ENCODE peak calls at places on chromosomes 7 and 10, in ten cellular contexts. K is bronchial epithelial cell, P is breast epithelium, I is WTC11, Y is AG04450, X is epithelial cell of proximal tubule, O is AG04449, W is CD14-positive monocyte, V is HCT116, U is hepatocyte. B is an unnamed sample.

GRCh38 chr7:150974468-150975391 is 3.4 kb downstream of the KCNH2 start:
- DNase-seq in I (peak; percentile 62), Y (no peak), U (peak; percentile 72), O (no peak), P (no peak), K (no peak), X (no peak), W (no peak), V (peak; percentile 43), B (no peak)

GRCh38 chr7:46244752-46245151 is 323.7 kb upstream of the IGFBP3 start:
- DNase-seq in P (no peak), W (no peak), O (peak; percentile 63), U (no peak), X (no peak), I (no peak), V (no peak), K (peak; percentile 63), Y (peak; percentile 8), B (no peak)

GRCh38 chr7:30970594-30971094 is 6.9 kb downstream of the GHRHR start:
- DNase-seq in O (no peak), W (no peak), X (no peak), I (peak; percentile 40), U (peak; percentile 49), K (no peak), P (no peak), Y (no peak), V (no peak), B (peak; percentile 88)

GRCh38 chr10:21675157-21675796 is 141.2 kb downstream of the MLLT10 start:
- DNase-seq in W (no peak), I (peak; percentile 62), U (peak; percentile 21), P (no peak), O (no peak), Y (no peak), K (peak; percentile 42), V (peak; percentile 37), X (no peak), B (no peak)

GRCh38 chr10:91219371-91220193 is 881 bp upstream of the PCGF5 start:
- DNase-seq in K (no peak), I (no peak), X (no peak), U (peak; percentile 46), W (no peak), P (no peak), V (no peak), Y (no peak), O (no peak), B (no peak)

GRCh38 chr10:69401416-69401815 is 15.3 kb downstream of the TACR2 start:
- DNase-seq in V (no peak), W (no peak), U (no peak), I (no peak), Y (no peak), O (no peak), X (no peak), P (no peak), K (no peak), B (no peak)

GRCh38 chr7:25694690-25695089 is 457.3 kb upstream of the NFE2L3 start:
- DNase-seq in Y (no peak), I (no peak), V (no peak), K (no peak), P (no peak), U (no peak), X (no peak), W (no peak), O (no peak), B (no peak)

GRCh38 chr7:84701524-84702306 is 485.1 kb downstream of the SEMA3D start:
- DNase-seq in Y (peak; percentile 46), P (no peak), W (no peak), V (peak; percentile 94), U (peak; percentile 74), I (no peak), X (peak; percentile 56), K (peak; percentile 86), O (peak; percentile 84), B (no peak)

GRCh38 chr10:78414380-78414779 is 380.7 kb downstream of the RPS24 start:
- DNase-seq in P (no peak), V (no peak), I (no peak), O (no peak), X (no peak), K (no peak), Y (no peak), U (no peak), W (peak; percentile 3), B (no peak)

GRCh38 chr10:2246747-2247146 is 509.4 kb upstream of the ADARB2 start:
- DNase-seq in V (no peak), O (no peak), Y (no peak), X (no peak), I (no peak), K (peak; percentile 81), W (no peak), U (no peak), P (no peak), B (no peak)

GRCh38 chr7:123154231-123154860 is 45.4 kb downstream of the SLC13A1 start:
- DNase-seq in X (peak; percentile 51), P (peak; percentile 64), W (no peak), V (peak; percentile 90), K (peak; percentile 91), O (no peak), Y (peak; percentile 3), I (peak; percentile 77), U (peak; percentile 89), B (peak; percentile 75)

GRCh38 chr7:117270371-117270770 is 52.5 kb downstream of the WNT2 start:
- DNase-seq in P (no peak), V (no peak), K (no peak), U (no peak), O (peak; percentile 85), Y (no peak), W (no peak), I (no peak), X (no peak), B (no peak)

GRCh38 chr7:17062433-17063383 is 180.9 kb upstream of the AGR3 start:
- DNase-seq in X (no peak), V (no peak), O (no peak), W (no peak), K (peak; percentile 54), P (no peak), U (no peak), I (no peak), Y (no peak), B (no peak)
- TF ChIP-seq CTCF in X (peak; percentile 28), V (peak; percentile 16), O (no peak), W (peak; percentile 19), K (peak; percentile 12), P (no peak), U (peak; percentile 29), I (no peak), Y (peak; percentile 43), B (peak; percentile 11)

GRCh38 chr10:24849051-24849450 is 103.4 kb downstream of the PRTFDC1 start:
- DNase-seq in Y (no peak), X (no peak), K (peak; percentile 58), P (no peak), V (no peak), W (no peak), O (no peak), U (no peak), I (no peak), B (no peak)

GRCh38 chr10:24847476-24847875 is 104.9 kb downstream of the PRTFDC1 start:
- DNase-seq in I (no peak), K (no peak), X (no peak), W (no peak), P (no peak), U (no peak), V (no peak), O (no peak), Y (no peak), B (no peak)

GRCh38 chr10:24849537-24850299 is 102.7 kb downstream of the PRTFDC1 start:
- DNase-seq in P (no peak), O (no peak), Y (no peak), V (peak; percentile 27), W (no peak), U (no peak), I (no peak), X (no peak), K (peak; percentile 94), B (no peak)

GRCh38 chr10:24850726-24851300 is 101.6 kb downstream of the PRTFDC1 start:
- DNase-seq in K (no peak), O (no peak), W (no peak), X (no peak), I (no peak), U (no peak), Y (no peak), P (no peak), V (no peak), B (no peak)

GRCh38 chr10:24848169-24848688 is 104.2 kb downstream of the PRTFDC1 start:
- DNase-seq in P (no peak), X (no peak), Y (no peak), K (peak; percentile 20), W (no peak), I (no peak), V (no peak), U (no peak), O (no peak), B (no peak)
- TF ChIP-seq CTCF in P (no peak), X (no peak), Y (no peak), K (no peak), W (no peak), I (no peak), V (no peak), U (no peak), O (no peak), B (no peak)

GRCh38 chr7:48139461-48139860 is 31.8 kb upstream of the ABCA13 start:
- DNase-seq in K (no peak), U (peak; percentile 25), Y (no peak), V (peak; percentile 6), W (no peak), O (no peak), I (peak; percentile 44), P (no peak), X (no peak), B (no peak)
- TF ChIP-seq CTCF in K (peak; percentile 6), U (peak; percentile 42), Y (peak; percentile 57), V (peak; percentile 28), W (no peak), O (peak; percentile 28), I (no peak), P (no peak), X (peak; percentile 55), B (peak; percentile 2)

GRCh38 chr10:99731296-99732032 is 463 bp downstream of the COX15 start:
- DNase-seq in K (peak; percentile 22), I (no peak), O (no peak), P (no peak), U (no peak), X (no peak), Y (no peak), W (no peak), V (no peak), B (no peak)
- TF ChIP-seq CTCF in K (peak; percentile 13), I (no peak), O (no peak), P (no peak), U (no peak), X (no peak), Y (peak; percentile 5), W (no peak), V (no peak), B (no peak)

GRCh38 chr7:964401-965231 is 10.1 kb upstream of the ADAP1 start:
- DNase-seq in Y (no peak), I (peak; percentile 20), U (no peak), V (no peak), O (no peak), K (no peak), W (peak; percentile 59), P (no peak), X (no peak), B (no peak)
- TF ChIP-seq CTCF in Y (peak; percentile 32), I (no peak), U (peak; percentile 32), V (no peak), O (no peak), K (peak; percentile 12), W (peak; percentile 23), P (no peak), X (peak; percentile 4), B (peak; percentile 19)